ENCODE peak calls at places on chromosomes 7 and 10, in eight cellular contexts. Z is MG63, K is NCI-H1105 treated with DMSO at 0.1 percent for 48 hours, V is HCEC 1CT, U is small intestine, I is fibroblast of the aortic adventitia, L is tibial artery, A is foreskin fibroblast. B is an unnamed sample.

GRCh38 chr10:55400075-55400474 is 599.0 kb upstream of the PCDH15 start:
- DNase-seq in I (no peak), U (no peak), A (no peak), V (peak), Z (peak), L (no peak), K (no peak), B (peak)

GRCh38 chr10:128032466-128032865 is 93.8 kb downstream of the MKI67 start:
- DNase-seq in A (no peak), V (no peak), Z (no peak), U (no peak), K (no peak), L (no peak), I (no peak), B (no peak)

GRCh38 chr10:78717200-78717599 is 351.6 kb upstream of the ZMIZ1 start:
- DNase-seq in Z (peak), V (peak), A (peak), L (peak), U (no peak), I (peak), K (no peak), B (no peak)

GRCh38 chr10:89776665-89777064 is 75.3 kb downstream of the KIF20B start:
- DNase-seq in L (no peak), U (no peak), A (no peak), K (no peak), Z (no peak), V (no peak), I (no peak), B (no peak)

GRCh38 chr7:86747698-86748097 is 104.0 kb downstream of the GRM3 start:
- DNase-seq in Z (no peak), V (no peak), U (no peak), I (no peak), A (no peak), K (peak), L (no peak), B (peak)

GRCh38 chr7:117061751-117062150 is 108.5 kb downstream of the ST7 start:
- DNase-seq in K (no peak), A (peak), V (peak), Z (no peak), I (peak), U (no peak), L (no peak), B (no peak)

GRCh38 chr10:24617771-24618396 is 105.8 kb downstream of the ARHGAP21 start:
- DNase-seq in A (no peak), Z (peak), L (peak), U (peak), I (peak), K (no peak), V (peak), B (peak)

GRCh38 chr7:129875160-129875559 is 77.6 kb downstream of the UBE2H start:
- DNase-seq in U (no peak), K (no peak), I (no peak), V (no peak), L (no peak), A (no peak), Z (no peak), B (no peak)

GRCh38 chr10:30188101-30188500 is 128.7 kb upstream of the JCAD start:
- DNase-seq in I (no peak), U (no peak), K (no peak), V (no peak), L (no peak), A (no peak), Z (no peak), B (no peak)

GRCh38 chr10:112330154-112330553 is 43.8 kb upstream of the ACSL5 start:
- DNase-seq in I (no peak), A (no peak), Z (no peak), V (no peak), K (no peak), U (peak), L (no peak), B (no peak)

GRCh38 chr10:119190353-119190752 is 11.7 kb upstream of the PRDX3 start:
- DNase-seq in I (peak), U (no peak), V (peak), L (no peak), A (peak), Z (peak), K (no peak), B (no peak)

GRCh38 chr7:80763704-80764103 is 125.3 kb downstream of the CD36 start:
- DNase-seq in U (no peak), A (no peak), Z (no peak), K (no peak), L (no peak), I (no peak), V (no peak), B (no peak)

GRCh38 chr10:112779025-112779765 is 170.9 kb upstream of the TCF7L2 start:
- DNase-seq in U (no peak), A (no peak), I (no peak), L (no peak), Z (no peak), V (no peak), K (no peak), B (no peak)

GRCh38 chr10:49831352-49832040 is 69.4 kb upstream of the OGDHL start:
- DNase-seq in I (peak), K (no peak), L (no peak), Z (no peak), A (peak), U (no peak), V (no peak), B (peak)

GRCh38 chr10:77350711-77351119 is 286.9 kb downstream of the KCNMA1 start:
- DNase-seq in K (no peak), Z (peak), L (peak), A (peak), U (peak), V (peak), I (peak), B (peak)

GRCh38 chr10:131749767-131750142 is 151.1 kb upstream of the PPP2R2D start:
- DNase-seq in V (no peak), U (no peak), L (no peak), I (no peak), A (no peak), Z (no peak), K (no peak), B (no peak)

GRCh38 chr7:24129597-24129996 is 154.4 kb upstream of the NPY start:
- DNase-seq in K (no peak), V (no peak), I (no peak), Z (peak), U (no peak), A (peak), L (no peak), B (no peak)

GRCh38 chr7:118311121-118311803 is 86.8 kb downstream of the ANKRD7 start:
- DNase-seq in I (peak), U (no peak), A (no peak), K (no peak), Z (no peak), V (no peak), L (no peak), B (peak)

GRCh38 chr7:149375234-149376008 is 85.4 kb downstream of the ZNF777 start:
- DNase-seq in Z (no peak), A (no peak), L (no peak), I (no peak), K (no peak), V (no peak), U (no peak), B (peak)

GRCh38 chr7:46559194-46559576 is 638.1 kb upstream of the IGFBP3 start:
- DNase-seq in Z (peak), A (peak), V (peak), L (no peak), U (no peak), K (no peak), I (peak), B (no peak)

GRCh38 chr7:75879771-75880184 is 944 bp downstream of the RHBDD2 start:
- DNase-seq in L (no peak), Z (no peak), U (peak), A (no peak), I (peak), V (peak), K (no peak), B (peak)

GRCh38 chr7:78323118-78323517 is 524.5 kb downstream of the PHTF2 start:
- DNase-seq in Z (no peak), I (no peak), L (no peak), U (no peak), K (no peak), V (no peak), A (no peak), B (no peak)

GRCh38 chr10:11713963-11714362 is 28.2 kb upstream of the ECHDC3 start:
- DNase-seq in A (no peak), U (no peak), V (no peak), K (no peak), L (no peak), Z (no peak), I (no peak), B (no peak)

GRCh38 chr7:109235316-109235715 is 665.6 kb downstream of the DNAJB9 start:
- DNase-seq in I (no peak), K (no peak), V (no peak), Z (no peak), L (no peak), A (no peak), U (no peak), B (no peak)

GRCh38 chr7:124072603-124073324 is 39.9 kb upstream of the TMEM229A start:
- DNase-seq in V (peak), Z (peak), K (no peak), A (peak), L (no peak), U (no peak), I (peak), B (peak)

GRCh38 chr7:142384508-142384922 is 126.7 kb upstream of the PRSS58 start:
- DNase-seq in A (peak), Z (peak), V (peak), L (no peak), I (no peak), K (no peak), U (no peak), B (no peak)

GRCh38 chr10:122524811-122525210 is 35.7 kb upstream of the DMBT1 start:
- DNase-seq in I (no peak), U (no peak), K (no peak), A (no peak), L (no peak), V (no peak), Z (no peak), B (no peak)

GRCh38 chr7:27897001-27897400 is 157.0 kb downstream of the TAX1BP1 start:
- DNase-seq in Z (no peak), K (no peak), A (no peak), I (no peak), U (peak), L (no peak), V (peak), B (no peak)

GRCh38 chr10:133292919-133293809 is 15.5 kb downstream of the TUBGCP2 start:
- DNase-seq in K (no peak), Z (peak), A (peak), U (no peak), I (peak), L (no peak), V (peak), B (no peak)

GRCh38 chr7:115097175-115097671 is 175.3 kb downstream of the MDFIC start:
- DNase-seq in Z (no peak), A (peak), V (peak), U (no peak), L (no peak), I (peak), K (no peak), B (peak)